ENCODE peak calls at places on chromosome 1, in six cellular contexts. P, S, T, K, N and M are unnamed samples.

GRCh38 chr1:35644204-35644603 is 2.9 kb upstream of the PSMB2 start:
- DNase-seq in P (no peak), T (no peak), K (no peak), S (no peak), N (no peak), M (no peak)

GRCh38 chr1:178353524-178353923 is 143.2 kb downstream of the CLEC20A start:
- DNase-seq in K (no peak), T (no peak), S (no peak), P (no peak), N (no peak), M (no peak)

GRCh38 chr1:165888552-165888920 is 61.1 kb downstream of the UCK2 start:
- DNase-seq in K (no peak), P (no peak), N (no peak), S (no peak), T (no peak), M (no peak)

GRCh38 chr1:229984310-229984991 is 82.6 kb upstream of the GALNT2 start:
- DNase-seq in K (no peak), N (no peak), S (no peak), T (no peak), P (no peak), M (no peak)

GRCh38 chr1:3187415-3188149 is 118.6 kb downstream of the PRDM16 start:
- DNase-seq in P (no peak), N (no peak), K (no peak), T (no peak), S (no peak), M (no peak)

GRCh38 chr1:187696092-187696491 is 867.3 kb downstream of the PLA2G4A start:
- DNase-seq in K (no peak), P (no peak), N (no peak), T (no peak), S (no peak), M (no peak)

GRCh38 chr1:47724427-47724999 is 272.7 kb downstream of the TRABD2B start:
- DNase-seq in S (no peak), K (no peak), P (no peak), T (no peak), N (no peak), M (no peak)

GRCh38 chr1:213435715-213436114 is 384.7 kb downstream of the RPS6KC1 start:
- DNase-seq in K (no peak), S (no peak), T (no peak), N (no peak), P (no peak), M (no peak)

GRCh38 chr1:235679644-235680043 is 30.1 kb upstream of the GNG4 start:
- DNase-seq in T (no peak), P (no peak), N (no peak), S (no peak), K (no peak), M (no peak)

GRCh38 chr1:178243890-178244289 is 150.0 kb downstream of the RASAL2 start:
- DNase-seq in S (no peak), K (no peak), N (no peak), P (no peak), T (no peak), M (no peak)

GRCh38 chr1:6330410-6330827 is 63.1 kb downstream of the ACOT7 start:
- DNase-seq in T (no peak), S (no peak), K (no peak), N (no peak), P (no peak), M (no peak)

GRCh38 chr1:7356079-7356478 is 415.0 kb upstream of the VAMP3 start:
- DNase-seq in N (no peak), S (no peak), T (no peak), K (no peak), P (no peak), M (no peak)

GRCh38 chr1:66520655-66521054 is 13.3 kb upstream of the SGIP1 start:
- DNase-seq in T (no peak), S (no peak), K (no peak), N (no peak), P (no peak), M (no peak)

GRCh38 chr1:186541003-186541402 is 80.1 kb upstream of the PDC start:
- DNase-seq in S (no peak), N (no peak), K (no peak), T (no peak), P (no peak), M (no peak)